ENCODE peak calls at places on chromosomes 3 and 15, in eight cellular contexts. U, J, N, T, K, O, R and D are unnamed samples.

GRCh38 chr3:50588759-50589433 is 19.6 kb downstream of the HEMK1 start:
- DNase-seq in R (peak), J (no peak), K (no peak), N (no peak), U (no peak), T (no peak), O (no peak), D (no peak)

GRCh38 chr3:158783051-158783450 is 18.8 kb upstream of the MFSD1 start:
- DNase-seq in K (no peak), U (no peak), T (no peak), O (no peak), R (no peak), J (no peak), N (no peak), D (no peak)

GRCh38 chr3:125043599-125044151 is 12.1 kb downstream of the HEG1 start:
- DNase-seq in O (no peak), N (no peak), R (peak), J (no peak), T (no peak), K (no peak), U (peak), D (no peak)

GRCh38 chr3:103295974-103296570 is 861.3 kb downstream of the ZPLD1 start:
- DNase-seq in R (peak), T (no peak), U (no peak), J (peak), K (no peak), N (no peak), O (no peak), D (peak)

GRCh38 chr15:69735126-69735525 is 282.5 kb downstream of the RPLP1 start:
- DNase-seq in O (no peak), U (no peak), R (peak), T (no peak), K (no peak), J (no peak), N (no peak), D (no peak)

GRCh38 chr3:37967252-37967881 is 23.2 kb upstream of the VILL start:
- DNase-seq in J (peak), T (peak), R (peak), O (no peak), N (peak), U (peak), K (no peak), D (peak)

GRCh38 chr3:48927928-48928327 is 9.3 kb downstream of the ARIH2 start:
- DNase-seq in N (no peak), U (no peak), K (no peak), J (no peak), R (no peak), T (no peak), O (no peak), D (no peak)

GRCh38 chr3:97871788-97872187 is 50.0 kb downstream of the CRYBG3 start:
- DNase-seq in J (no peak), R (peak), K (no peak), N (no peak), O (no peak), U (no peak), T (peak), D (no peak)

GRCh38 chr3:17038141-17038540 is 153.4 kb downstream of the PLCL2 start:
- DNase-seq in K (no peak), N (no peak), T (no peak), R (no peak), U (no peak), J (no peak), O (no peak), D (no peak)

GRCh38 chr15:76642671-76643070 is 262.5 kb downstream of the SCAPER start:
- DNase-seq in J (no peak), U (no peak), R (no peak), O (no peak), T (no peak), K (no peak), N (no peak), D (no peak)

GRCh38 chr3:158434412-158435038 is 136.5 kb upstream of the MLF1 start:
- DNase-seq in O (peak), R (peak), J (peak), U (peak), N (peak), T (peak), K (peak), D (peak)

GRCh38 chr3:10956991-10957390 is 35.6 kb upstream of the SLC6A1 start:
- DNase-seq in T (no peak), J (no peak), O (no peak), R (no peak), N (no peak), K (no peak), U (peak), D (no peak)